ENCODE peak calls at places on chromosome 13, in seven cellular contexts. One of them, this sample, is unnamed.

GRCh38 chr13:42041684-42042035 is 6.8 kb upstream of the DGKH start:
- DNase-seq in AG04449: no peak
- DNase-seq in mucosa of descending colon: peak
- DNase-seq in MM.1S: no peak
- DNase-seq in fibroblast of the aortic adventitia: peak
- DNase-seq in IMR-90: peak
- DNase-seq in GM12878: peak
- DNase-seq in this sample: peak

GRCh38 chr13:74465279-74465678 is 331.1 kb upstream of the KLF12 start:
- DNase-seq in AG04449: no peak
- DNase-seq in mucosa of descending colon: no peak
- DNase-seq in MM.1S: no peak
- DNase-seq in fibroblast of the aortic adventitia: no peak
- DNase-seq in IMR-90: no peak
- DNase-seq in GM12878: no peak
- DNase-seq in this sample: no peak

GRCh38 chr13:85508683-85509329 is 290.4 kb downstream of the SLITRK6 start:
- DNase-seq in AG04449: no peak
- DNase-seq in mucosa of descending colon: no peak
- DNase-seq in MM.1S: no peak
- DNase-seq in fibroblast of the aortic adventitia: peak
- DNase-seq in IMR-90: no peak
- DNase-seq in GM12878: no peak
- DNase-seq in this sample: peak

GRCh38 chr13:34640179-34640929 is 301.7 kb upstream of the NBEA start:
- DNase-seq in AG04449: no peak
- DNase-seq in mucosa of descending colon: no peak
- DNase-seq in MM.1S: no peak
- DNase-seq in fibroblast of the aortic adventitia: no peak
- DNase-seq in IMR-90: no peak
- DNase-seq in GM12878: no peak
- DNase-seq in this sample: no peak

GRCh38 chr13:107035186-107035585 is 467.2 kb upstream of the ARGLU1 start:
- DNase-seq in AG04449: no peak
- DNase-seq in mucosa of descending colon: no peak
- DNase-seq in MM.1S: no peak
- DNase-seq in fibroblast of the aortic adventitia: no peak
- DNase-seq in IMR-90: peak
- DNase-seq in GM12878: no peak
- DNase-seq in this sample: peak

GRCh38 chr13:51767100-51767499 is 36.9 kb downstream of the DHRS12 start:
- DNase-seq in AG04449: no peak
- DNase-seq in mucosa of descending colon: no peak
- DNase-seq in MM.1S: no peak
- DNase-seq in fibroblast of the aortic adventitia: no peak
- DNase-seq in IMR-90: no peak
- DNase-seq in GM12878: no peak
- DNase-seq in this sample: no peak

GRCh38 chr13:51585696-51586095 is 1.4 kb downstream of the WDFY2 start:
- DNase-seq in AG04449: no peak
- DNase-seq in mucosa of descending colon: no peak
- DNase-seq in MM.1S: no peak
- DNase-seq in fibroblast of the aortic adventitia: peak
- DNase-seq in IMR-90: peak
- DNase-seq in GM12878: no peak
- DNase-seq in this sample: peak

GRCh38 chr13:48159436-48160225 is 64.7 kb upstream of the MED4 start:
- DNase-seq in AG04449: no peak
- DNase-seq in mucosa of descending colon: no peak
- DNase-seq in MM.1S: no peak
- DNase-seq in fibroblast of the aortic adventitia: peak
- DNase-seq in IMR-90: no peak
- DNase-seq in GM12878: no peak
- DNase-seq in this sample: no peak

GRCh38 chr13:108957369-108958012 is 328.1 kb downstream of the MYO16 start:
- DNase-seq in AG04449: peak
- DNase-seq in mucosa of descending colon: no peak
- DNase-seq in MM.1S: no peak
- DNase-seq in fibroblast of the aortic adventitia: peak
- DNase-seq in IMR-90: peak
- DNase-seq in GM12878: no peak
- DNase-seq in this sample: peak

GRCh38 chr13:108963846-108964600 is 334.6 kb downstream of the MYO16 start:
- DNase-seq in AG04449: peak
- DNase-seq in mucosa of descending colon: no peak
- DNase-seq in MM.1S: no peak
- DNase-seq in fibroblast of the aortic adventitia: peak
- DNase-seq in IMR-90: peak
- DNase-seq in GM12878: no peak
- DNase-seq in this sample: peak

GRCh38 chr13:31638577-31638976 is 100.7 kb upstream of the RXFP2 start:
- DNase-seq in AG04449: no peak
- DNase-seq in mucosa of descending colon: no peak
- DNase-seq in MM.1S: no peak
- DNase-seq in fibroblast of the aortic adventitia: peak
- DNase-seq in IMR-90: peak
- DNase-seq in GM12878: no peak
- DNase-seq in this sample: peak

GRCh38 chr13:22549126-22549525 is 631.7 kb upstream of the SGCG start:
- DNase-seq in AG04449: no peak
- DNase-seq in mucosa of descending colon: no peak
- DNase-seq in MM.1S: no peak
- DNase-seq in fibroblast of the aortic adventitia: no peak
- DNase-seq in IMR-90: no peak
- DNase-seq in GM12878: no peak
- DNase-seq in this sample: no peak

GRCh38 chr13:31697290-31697689 is 42.0 kb upstream of the RXFP2 start:
- DNase-seq in AG04449: no peak
- DNase-seq in mucosa of descending colon: no peak
- DNase-seq in MM.1S: no peak
- DNase-seq in fibroblast of the aortic adventitia: peak
- DNase-seq in IMR-90: no peak
- DNase-seq in GM12878: no peak
- DNase-seq in this sample: peak

GRCh38 chr13:86581711-86582110 is 782.5 kb upstream of the SLITRK6 start:
- DNase-seq in AG04449: no peak
- DNase-seq in mucosa of descending colon: no peak
- DNase-seq in MM.1S: no peak
- DNase-seq in fibroblast of the aortic adventitia: peak
- DNase-seq in IMR-90: peak
- DNase-seq in GM12878: no peak
- DNase-seq in this sample: no peak

DNA sequence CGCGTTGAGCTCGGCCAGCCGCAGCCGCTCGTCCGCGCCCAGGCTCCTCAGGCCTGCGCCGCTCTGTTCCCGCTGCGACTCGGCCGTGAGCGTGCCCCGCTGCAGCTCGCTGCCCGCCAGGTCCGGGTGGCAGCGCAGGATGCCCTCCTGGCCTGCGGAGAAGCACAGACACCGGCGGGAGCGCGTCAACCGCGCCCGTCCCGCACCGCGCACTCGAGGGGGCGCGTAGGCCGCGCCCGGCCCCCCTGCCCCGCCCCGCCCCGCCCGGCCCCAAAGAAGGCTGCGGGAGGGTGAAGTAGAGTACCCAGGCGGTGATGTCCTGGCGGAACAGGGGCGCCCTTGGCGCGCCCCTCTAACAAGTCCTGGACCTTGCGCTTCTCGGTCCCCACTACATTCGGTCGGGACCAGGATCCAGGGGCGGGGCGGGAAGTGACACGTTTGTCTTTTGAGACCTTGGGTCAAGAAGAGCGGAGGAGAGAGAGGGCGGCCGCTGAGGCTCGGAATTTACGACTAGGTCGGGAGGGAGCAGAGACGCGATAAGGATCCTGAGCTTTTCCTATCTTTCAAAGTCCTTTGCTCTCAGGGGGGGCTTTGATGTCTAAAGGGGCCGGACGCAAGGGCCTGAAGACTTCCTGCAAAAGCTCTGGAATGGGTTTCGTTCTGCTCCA is 9.3 kb upstream of the CDX2 start:
- DNase-seq in AG04449: no peak
- DNase-seq in mucosa of descending colon: peak
- DNase-seq in MM.1S: no peak
- DNase-seq in fibroblast of the aortic adventitia: no peak
- DNase-seq in IMR-90: no peak
- DNase-seq in GM12878: no peak
- DNase-seq in this sample: no peak
- H3K4me3 ChIP-seq in AG04449: no peak
- H3K4me3 ChIP-seq in mucosa of descending colon: peak
- H3K4me3 ChIP-seq in MM.1S: no peak
- H3K4me3 ChIP-seq in fibroblast of the aortic adventitia: no peak
- H3K4me3 ChIP-seq in IMR-90: no peak
- H3K4me3 ChIP-seq in GM12878: no peak
- H3K4me3 ChIP-seq in this sample: no peak

DNA sequence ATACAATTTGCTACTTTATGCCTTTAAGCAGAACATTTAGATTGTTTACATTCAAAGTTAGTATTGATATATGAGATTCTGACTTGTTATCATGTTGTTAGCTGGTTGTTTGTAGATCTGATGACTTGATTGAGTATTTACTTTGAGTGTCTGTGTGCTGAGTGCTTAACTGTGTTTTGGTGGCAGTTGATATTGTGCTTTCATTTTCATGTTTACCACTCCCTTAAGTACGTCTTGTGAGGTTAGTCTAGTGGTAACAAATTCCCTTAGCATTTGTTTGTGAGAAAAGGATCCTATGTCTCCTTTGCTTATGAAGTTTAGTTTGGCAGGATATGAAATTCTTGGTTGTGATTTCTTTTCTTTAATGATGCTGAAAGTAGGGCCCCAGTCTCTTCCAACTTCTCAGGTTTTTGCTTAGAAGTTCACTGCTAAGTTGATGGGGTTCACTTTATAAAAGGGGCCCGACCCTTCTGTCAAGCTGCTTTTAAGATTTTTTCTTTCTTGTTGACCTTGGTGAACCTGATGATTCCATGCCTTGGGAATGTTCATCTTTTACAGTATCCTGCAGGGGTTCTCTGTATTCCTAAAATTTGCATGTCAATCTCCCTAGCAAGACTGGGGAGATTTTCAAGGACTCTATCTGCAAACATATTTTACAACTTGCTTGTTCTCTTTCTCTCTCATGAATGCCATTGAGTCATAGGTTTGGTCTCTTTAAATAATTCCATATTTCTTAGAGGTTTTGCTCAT is 1095.4 kb upstream of the PCDH20 start:
- DNase-seq in AG04449: no peak
- DNase-seq in mucosa of descending colon: no peak
- DNase-seq in MM.1S: peak
- DNase-seq in fibroblast of the aortic adventitia: no peak
- DNase-seq in IMR-90: no peak
- DNase-seq in GM12878: peak
- DNase-seq in this sample: peak
- H3K4me3 ChIP-seq in AG04449: no peak
- H3K4me3 ChIP-seq in mucosa of descending colon: no peak
- H3K4me3 ChIP-seq in MM.1S: peak
- H3K4me3 ChIP-seq in fibroblast of the aortic adventitia: no peak
- H3K4me3 ChIP-seq in IMR-90: no peak
- H3K4me3 ChIP-seq in GM12878: no peak
- H3K4me3 ChIP-seq in this sample: no peak

GRCh38 chr13:26253262-26253786 is 605 bp upstream of the CDK8 start:
- DNase-seq in AG04449: no peak
- DNase-seq in mucosa of descending colon: no peak
- DNase-seq in MM.1S: no peak
- DNase-seq in fibroblast of the aortic adventitia: no peak
- DNase-seq in IMR-90: no peak
- DNase-seq in GM12878: no peak
- DNase-seq in this sample: no peak

GRCh38 chr13:26257049-26257448 is 3.1 kb downstream of the CDK8 start:
- DNase-seq in AG04449: no peak
- DNase-seq in mucosa of descending colon: no peak
- DNase-seq in MM.1S: no peak
- DNase-seq in fibroblast of the aortic adventitia: no peak
- DNase-seq in IMR-90: no peak
- DNase-seq in GM12878: no peak
- DNase-seq in this sample: no peak

GRCh38 chr13:26254583-26255102 is 714 bp downstream of the CDK8 start:
- DNase-seq in AG04449: no peak
- DNase-seq in mucosa of descending colon: peak
- DNase-seq in MM.1S: peak
- DNase-seq in fibroblast of the aortic adventitia: peak
- DNase-seq in IMR-90: peak
- DNase-seq in GM12878: no peak
- DNase-seq in this sample: peak

GRCh38 chr13:26253787-26254582 is at the start of gene CDK8:
- DNase-seq in AG04449: peak
- DNase-seq in mucosa of descending colon: peak
- DNase-seq in MM.1S: peak
- DNase-seq in fibroblast of the aortic adventitia: peak
- DNase-seq in IMR-90: peak
- DNase-seq in GM12878: peak
- DNase-seq in this sample: peak

DNA sequence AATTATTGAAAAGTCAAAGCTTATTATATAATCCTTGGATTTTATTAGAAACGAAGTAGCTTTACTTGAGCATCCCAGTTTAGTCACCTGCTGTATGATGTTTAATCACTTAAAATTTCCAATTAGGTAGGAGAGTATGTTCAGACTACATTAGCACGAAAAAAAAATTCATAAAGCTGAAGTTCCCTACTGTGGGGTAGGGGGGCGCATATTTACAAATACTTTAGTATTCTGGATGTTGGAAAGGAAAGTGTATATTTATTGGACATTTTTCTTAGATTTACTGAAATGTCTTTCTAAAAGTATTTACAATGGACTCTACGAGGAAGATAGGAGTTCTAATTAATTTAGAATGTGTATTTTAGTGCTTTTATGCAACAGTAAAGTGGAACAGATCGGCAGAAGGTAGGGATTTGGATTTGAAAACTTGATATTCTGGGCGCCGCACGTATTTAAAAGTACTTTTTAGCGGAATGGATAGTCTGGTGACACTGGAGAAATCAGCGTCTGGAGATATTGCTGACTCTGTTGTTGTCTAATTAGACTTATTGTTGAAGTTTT is 1.9 kb downstream of the CDK8 start:
- DNase-seq in AG04449: no peak
- DNase-seq in mucosa of descending colon: no peak
- DNase-seq in MM.1S: no peak
- DNase-seq in fibroblast of the aortic adventitia: peak
- DNase-seq in IMR-90: peak
- DNase-seq in GM12878: no peak
- DNase-seq in this sample: no peak
- H3K4me3 ChIP-seq in AG04449: peak
- H3K4me3 ChIP-seq in mucosa of descending colon: no peak
- H3K4me3 ChIP-seq in MM.1S: peak
- H3K4me3 ChIP-seq in fibroblast of the aortic adventitia: peak
- H3K4me3 ChIP-seq in IMR-90: no peak
- H3K4me3 ChIP-seq in GM12878: peak
- H3K4me3 ChIP-seq in this sample: peak

DNA sequence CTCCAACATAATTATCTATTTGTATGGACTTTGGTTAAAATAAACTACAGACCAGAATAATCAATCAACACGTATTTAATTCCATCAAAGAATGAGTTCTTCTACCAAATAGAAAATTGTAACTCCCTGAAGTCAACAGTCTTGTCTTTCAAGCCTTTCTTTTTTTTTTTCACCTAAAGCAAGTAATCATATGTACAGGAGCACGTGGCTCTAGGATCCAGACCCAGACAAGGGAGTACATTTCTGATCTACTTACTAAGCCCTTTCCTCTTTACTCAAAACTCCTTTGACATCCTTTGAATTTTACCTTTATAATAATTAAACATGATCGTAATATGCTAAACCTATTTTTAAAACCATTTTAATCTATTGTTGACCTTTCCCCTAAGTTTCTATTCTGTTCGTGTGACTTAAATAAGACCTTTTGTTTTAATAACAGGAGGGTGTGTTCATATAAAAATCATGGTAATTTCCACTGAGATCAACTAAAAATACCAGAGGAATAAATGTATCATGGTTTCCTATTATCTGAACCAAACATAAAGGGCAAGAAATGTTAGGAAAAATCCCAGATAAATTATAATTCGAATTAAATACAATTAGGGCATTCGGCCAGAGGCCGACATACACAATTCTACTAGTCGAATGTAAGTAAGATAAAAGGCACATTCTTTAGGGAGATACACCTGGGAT is 1.7 kb downstream of the SLC7A1 start:
- DNase-seq in AG04449: no peak
- DNase-seq in mucosa of descending colon: no peak
- DNase-seq in MM.1S: no peak
- DNase-seq in fibroblast of the aortic adventitia: no peak
- DNase-seq in IMR-90: no peak
- DNase-seq in GM12878: no peak
- DNase-seq in this sample: no peak
- H3K4me3 ChIP-seq in AG04449: peak
- H3K4me3 ChIP-seq in mucosa of descending colon: no peak
- H3K4me3 ChIP-seq in MM.1S: peak
- H3K4me3 ChIP-seq in fibroblast of the aortic adventitia: peak
- H3K4me3 ChIP-seq in IMR-90: peak
- H3K4me3 ChIP-seq in GM12878: peak
- H3K4me3 ChIP-seq in this sample: peak

This sample was measured in foreskin fibroblast.